ENCODE peak calls at places on chromosomes 11 and 22, in four cellular contexts. H, Z, O and V are unnamed samples.

GRCh38 chr22:33544707-33545106 is 375.6 kb downstream of the LARGE1 start:
- DNase-seq in H (no peak), Z (no peak), O (no peak), V (no peak)

GRCh38 chr22:22614065-22614464 is 30.3 kb upstream of the GGTLC2 start:
- DNase-seq in H (no peak), Z (no peak), O (no peak), V (no peak)

GRCh38 chr11:67032830-67033555 is 10.1 kb downstream of the SYT12 start:
- DNase-seq in H (peak), Z (peak), O (no peak), V (no peak)

GRCh38 chr11:72072348-72072747 is 8.0 kb downstream of the NUMA1 start:
- DNase-seq in H (no peak), Z (peak), O (no peak), V (no peak)

GRCh38 chr11:34626393-34626792 is 5.5 kb downstream of the EHF start:
- DNase-seq in H (no peak), Z (no peak), O (no peak), V (no peak)

GRCh38 chr11:8720868-8721739 is 38.5 kb downstream of the RPL27A start:
- DNase-seq in H (no peak), Z (no peak), O (no peak), V (peak)

GRCh38 chr11:6609502-6610015 is 2.5 kb downstream of the TAF10 start:
- DNase-seq in H (no peak), Z (no peak), O (no peak), V (no peak)

GRCh38 chr11:34924714-34925113 is 8.3 kb downstream of the PDHX start:
- DNase-seq in H (no peak), Z (no peak), O (no peak), V (no peak)

GRCh38 chr11:35580397-35580781 is 37.9 kb upstream of the FJX1 start:
- DNase-seq in H (no peak), Z (no peak), O (no peak), V (no peak)

GRCh38 chr11:12746593-12747097 is 72.4 kb downstream of the TEAD1 start:
- DNase-seq in H (no peak), Z (peak), O (peak), V (no peak)

GRCh38 chr11:66188580-66188979 is 79.9 kb upstream of the RAB1B start:
- DNase-seq in H (no peak), Z (peak), O (no peak), V (no peak)

GRCh38 chr22:49240016-49240380 is 587.7 kb downstream of the BRD1 start:
- DNase-seq in H (peak), Z (no peak), O (no peak), V (no peak)

GRCh38 chr11:66353762-66354161 is 6.3 kb upstream of the B4GAT1 start:
- DNase-seq in H (no peak), Z (no peak), O (no peak), V (no peak)

GRCh38 chr11:129275825-129276224 is 83.7 kb upstream of the ARHGAP32 start:
- DNase-seq in H (no peak), Z (no peak), O (no peak), V (no peak)

GRCh38 chr11:79419120-79419519 is 21.7 kb downstream of the TENM4 start:
- DNase-seq in H (no peak), Z (peak), O (no peak), V (no peak)

GRCh38 chr11:133697161-133697560 is 148.2 kb downstream of the SPATA19 start:
- DNase-seq in H (no peak), Z (no peak), O (peak), V (no peak)

GRCh38 chr22:10961043-10961860 is 4566.7 kb upstream of the OR11H1 start:
- DNase-seq in H (no peak), Z (no peak), O (no peak), V (no peak)

GRCh38 chr22:42747701-42748513 is 27.2 kb upstream of the A4GALT start:
- DNase-seq in H (no peak), Z (peak), O (peak), V (no peak)

GRCh38 chr11:118834428-118835028 is 43.6 kb upstream of the DDX6 start:
- DNase-seq in H (no peak), Z (no peak), O (no peak), V (no peak)

GRCh38 chr11:62432695-62433094 is 13.9 kb downstream of the SCGB1A1 start:
- DNase-seq in H (no peak), Z (no peak), O (no peak), V (no peak)

GRCh38 chr22:47633111-47633510 is 870.7 kb downstream of the TBC1D22A start:
- DNase-seq in H (no peak), Z (no peak), O (no peak), V (no peak)

GRCh38 chr11:10984250-10984649 is 126.4 kb upstream of the ZBED5 start:
- DNase-seq in H (no peak), Z (no peak), O (no peak), V (no peak)

GRCh38 chr11:117950999-117951961 is 22.1 kb upstream of the TMPRSS13 start:
- DNase-seq in H (no peak), Z (no peak), O (no peak), V (no peak)

GRCh38 chr11:74474316-74474715 is 7.0 kb upstream of the KCNE3 start:
- DNase-seq in H (no peak), Z (no peak), O (no peak), V (no peak)

GRCh38 chr11:34644669-34645406 is 23.9 kb downstream of the EHF start:
- DNase-seq in H (no peak), Z (peak), O (no peak), V (no peak)

DNA sequence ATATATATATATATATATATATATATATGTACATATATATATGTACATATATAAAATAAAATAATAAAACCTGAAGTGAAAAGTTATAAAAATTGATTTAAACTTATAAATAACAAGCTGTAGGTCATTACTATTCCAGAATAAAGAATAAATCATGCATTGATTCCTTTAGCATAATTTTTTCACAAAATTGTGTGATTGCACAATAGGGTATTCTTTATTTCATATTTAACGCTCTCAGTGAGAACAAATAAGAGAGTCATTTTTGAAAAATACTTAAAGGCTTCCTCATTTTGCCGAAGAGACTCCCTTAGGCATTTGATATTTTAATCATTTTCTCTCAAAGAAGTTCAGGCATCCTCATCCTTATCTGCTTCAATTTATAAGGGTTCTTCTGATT is 41.3 kb upstream of the API5 start:
- DNase-seq in H (no peak), Z (no peak), O (no peak), V (no peak)
- TF ChIP-seq CTCF in H (no peak), Z (no peak), O (no peak), V (no peak)

DNA sequence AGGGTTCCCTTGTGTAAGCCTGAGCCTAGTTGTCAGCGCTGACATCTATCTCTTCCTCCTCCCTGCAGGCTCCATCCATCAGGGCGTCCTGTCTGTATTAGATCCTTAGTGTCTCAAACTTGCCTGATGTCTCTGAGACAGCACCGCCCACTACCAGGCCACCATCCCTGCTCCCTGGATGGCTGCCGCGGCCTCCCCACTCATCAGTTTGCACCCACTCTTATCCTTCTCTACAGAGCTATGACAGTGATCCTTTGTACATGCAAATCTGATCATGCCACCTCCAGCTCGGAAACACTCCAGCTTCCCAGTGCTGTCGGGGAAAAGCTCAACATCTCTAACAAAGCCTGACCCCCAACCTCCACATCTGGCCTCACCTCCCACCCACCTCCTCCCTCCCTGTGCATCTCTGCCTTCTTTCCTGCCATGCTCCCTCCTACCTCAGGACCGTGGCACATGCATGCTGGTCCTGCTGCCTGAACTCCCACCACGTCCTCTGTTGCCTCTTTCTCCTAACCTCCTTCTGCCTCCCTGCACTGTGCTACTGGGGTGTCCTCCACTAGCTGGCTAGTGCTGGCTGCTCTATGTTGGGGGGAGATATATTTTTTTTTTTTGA is 61.6 kb upstream of the EIF3D start:
- DNase-seq in H (no peak), Z (no peak), O (no peak), V (no peak)
- TF ChIP-seq CTCF in H (no peak), Z (no peak), O (no peak), V (no peak)

GRCh38 chr11:19075636-19076035 is 15.1 kb upstream of the MRGPRX2 start:
- DNase-seq in H (no peak), Z (no peak), O (no peak), V (no peak)

GRCh38 chr11:19073454-19074415 is 13.2 kb upstream of the MRGPRX2 start:
- DNase-seq in H (no peak), Z (no peak), O (no peak), V (no peak)

GRCh38 chr11:19076744-19077589 is 16.4 kb upstream of the MRGPRX2 start:
- DNase-seq in H (no peak), Z (peak), O (peak), V (peak)

GRCh38 chr11:19072464-19072863 is 11.9 kb upstream of the MRGPRX2 start:
- DNase-seq in H (no peak), Z (no peak), O (no peak), V (no peak)

DNA sequence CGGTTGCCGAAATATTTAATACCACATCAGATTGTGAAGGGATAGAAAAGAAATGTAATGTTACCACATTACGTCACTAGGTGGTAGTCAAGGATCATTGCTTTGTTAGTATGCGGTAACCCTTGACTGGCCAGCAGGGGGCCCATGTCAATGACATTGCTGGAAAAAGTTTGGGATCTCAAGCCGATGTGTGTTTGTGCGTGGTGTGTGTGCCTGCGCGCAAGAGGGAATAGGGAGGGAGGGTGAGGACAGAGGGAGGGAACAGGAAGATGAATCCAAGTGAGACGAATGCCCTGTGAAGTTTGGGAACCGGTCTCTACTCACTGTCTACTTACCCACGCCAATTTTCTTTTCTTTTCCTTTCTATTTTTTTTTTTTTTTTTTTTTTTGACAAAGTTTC is 10.7 kb upstream of the MRGPRX2 start:
- DNase-seq in H (no peak), Z (peak), O (peak), V (peak)
- TF ChIP-seq CTCF in H (peak), Z (peak), O (peak), V (peak)

GRCh38 chr22:28627791-28628190 is 51.8 kb downstream of the TTC28 start:
- DNase-seq in H (no peak), Z (no peak), O (no peak), V (no peak)

GRCh38 chr22:28628766-28629165 is 50.9 kb downstream of the TTC28 start:
- DNase-seq in H (no peak), Z (no peak), O (no peak), V (no peak)

GRCh38 chr22:28630185-28630580 is 49.5 kb downstream of the TTC28 start:
- DNase-seq in H (no peak), Z (no peak), O (no peak), V (no peak)

GRCh38 chr22:28629420-28630184 is 50.0 kb downstream of the TTC28 start:
- DNase-seq in H (no peak), Z (no peak), O (no peak), V (no peak)
- TF ChIP-seq CTCF in H (no peak), Z (no peak), O (no peak), V (no peak)